ENCODE peak calls at places on chromosomes 12 and 14, in nine cellular contexts. N, K, B, J, I, M, P, U and F are unnamed samples.

GRCh38 chr14:101713641-101714349 is 47.7 kb upstream of the PPP2R5C start:
- DNase-seq in N (no peak), K (no peak), B (no peak), J (peak), I (no peak), M (no peak), P (no peak), U (no peak), F (no peak)

GRCh38 chr12:19031032-19031431 is 98.5 kb upstream of the PLEKHA5 start:
- DNase-seq in N (no peak), K (peak), B (no peak), J (no peak), I (peak), M (peak), P (no peak), U (peak), F (no peak)

GRCh38 chr14:65501328-65501727 is 88.8 kb downstream of the FUT8 start:
- DNase-seq in N (no peak), K (no peak), B (no peak), J (no peak), I (peak), M (no peak), P (no peak), U (no peak), F (no peak)

GRCh38 chr14:58501214-58501816 is 73.8 kb downstream of the KIAA0586 start:
- DNase-seq in N (peak), K (peak), B (peak), J (no peak), I (peak), M (peak), P (peak), U (peak), F (no peak)

GRCh38 chr12:58069268-58069967 is 128.1 kb downstream of the ATP23 start:
- DNase-seq in N (no peak), K (peak), B (no peak), J (no peak), I (peak), M (no peak), P (peak), U (peak), F (no peak)

GRCh38 chr14:60648169-60648933 is 926 bp downstream of the SIX1 start:
- DNase-seq in N (no peak), K (no peak), B (no peak), J (no peak), I (peak), M (no peak), P (peak), U (peak), F (no peak)

GRCh38 chr14:53180272-53181221 is 27.4 kb upstream of the DDHD1 start:
- DNase-seq in N (no peak), K (peak), B (no peak), J (no peak), I (peak), M (peak), P (peak), U (peak), F (no peak)

GRCh38 chr14:73764881-73765280 is 50.7 kb upstream of the PNMA1 start:
- DNase-seq in N (no peak), K (no peak), B (no peak), J (no peak), I (no peak), M (no peak), P (peak), U (no peak), F (no peak)

GRCh38 chr12:117570608-117571007 is 209.2 kb upstream of the NOS1 start:
- DNase-seq in N (no peak), K (no peak), B (no peak), J (no peak), I (no peak), M (no peak), P (no peak), U (no peak), F (no peak)

GRCh38 chr14:78835052-78835451 is 664.9 kb downstream of the NRXN3 start:
- DNase-seq in N (no peak), K (no peak), B (no peak), J (no peak), I (no peak), M (no peak), P (peak), U (no peak), F (no peak)

GRCh38 chr12:13610280-13610679 is 371.1 kb downstream of the GRIN2B start:
- DNase-seq in N (no peak), K (no peak), B (no peak), J (no peak), I (no peak), M (no peak), P (no peak), U (no peak), F (no peak)

GRCh38 chr14:26995301-26995700 is 397.5 kb upstream of the NOVA1 start:
- DNase-seq in N (no peak), K (no peak), B (no peak), J (no peak), I (no peak), M (no peak), P (no peak), U (no peak), F (no peak)

GRCh38 chr12:102756564-102756963 is 160.5 kb downstream of the PAH start:
- DNase-seq in N (no peak), K (no peak), B (no peak), J (no peak), I (no peak), M (no peak), P (no peak), U (no peak), F (no peak)

GRCh38 chr12:120265483-120266179 is at the start of gene PXN:
- DNase-seq in N (peak), K (peak), B (peak), J (peak), I (peak), M (peak), P (peak), U (peak), F (peak)

GRCh38 chr12:34401659-34402227 is 379.4 kb downstream of the ALG10 start:
- DNase-seq in N (no peak), K (no peak), B (no peak), J (peak), I (no peak), M (no peak), P (no peak), U (no peak), F (no peak)

GRCh38 chr12:53492188-53492587 is 7.1 kb downstream of the MAP3K12 start:
- DNase-seq in N (no peak), K (no peak), B (no peak), J (no peak), I (no peak), M (no peak), P (peak), U (no peak), F (no peak)

GRCh38 chr12:27516625-27517024 is 7.4 kb upstream of the PPFIBP1 start:
- DNase-seq in N (no peak), K (no peak), B (no peak), J (no peak), I (no peak), M (no peak), P (no peak), U (no peak), F (no peak)

GRCh38 chr12:24191117-24191516 is 241.6 kb upstream of the SOX5 start:
- DNase-seq in N (no peak), K (no peak), B (no peak), J (no peak), I (no peak), M (no peak), P (no peak), U (no peak), F (no peak)

GRCh38 chr12:15996254-15996653 is 85.1 kb downstream of the DERA start:
- DNase-seq in N (no peak), K (peak), B (no peak), J (no peak), I (peak), M (peak), P (no peak), U (no peak), F (no peak)

GRCh38 chr12:96431067-96431466 is 30.8 kb upstream of the CDK17 start:
- DNase-seq in N (no peak), K (no peak), B (no peak), J (no peak), I (peak), M (no peak), P (peak), U (no peak), F (no peak)

GRCh38 chr12:113208041-113208934 is 13.0 kb upstream of the TPCN1 start:
- DNase-seq in N (no peak), K (peak), B (peak), J (peak), I (no peak), M (peak), P (no peak), U (no peak), F (no peak)

GRCh38 chr12:130715150-130715995 is 726 bp downstream of the RIMBP2 start:
- DNase-seq in N (no peak), K (no peak), B (no peak), J (no peak), I (no peak), M (no peak), P (peak), U (no peak), F (no peak)

GRCh38 chr12:88816201-88816600 is 235.9 kb upstream of the KITLG start:
- DNase-seq in N (no peak), K (no peak), B (no peak), J (no peak), I (no peak), M (no peak), P (no peak), U (no peak), F (no peak)

GRCh38 chr12:105523164-105524057 is 192.9 kb downstream of the C12orf75 start:
- DNase-seq in N (no peak), K (peak), B (no peak), J (no peak), I (peak), M (peak), P (peak), U (peak), F (no peak)

GRCh38 chr14:21965042-21965441 is 291.4 kb upstream of the OR4E1 start:
- DNase-seq in N (no peak), K (no peak), B (peak), J (peak), I (no peak), M (no peak), P (no peak), U (no peak), F (no peak)

GRCh38 chr12:14193623-14194022 is 171.9 kb upstream of the ATF7IP start:
- DNase-seq in N (no peak), K (no peak), B (no peak), J (no peak), I (no peak), M (no peak), P (peak), U (no peak), F (no peak)

GRCh38 chr12:25557830-25558436 is 4.8 kb upstream of the LMNTD1 start:
- DNase-seq in N (peak), K (peak), B (no peak), J (no peak), I (peak), M (peak), P (peak), U (peak), F (peak)

GRCh38 chr12:57280234-57281062 is 29.5 kb upstream of the STAC3 start:
- DNase-seq in N (no peak), K (peak), B (peak), J (peak), I (peak), M (peak), P (peak), U (peak), F (no peak)

GRCh38 chr12:20144341-20144740 is 224.0 kb upstream of the PDE3A start:
- DNase-seq in N (no peak), K (no peak), B (no peak), J (no peak), I (no peak), M (no peak), P (no peak), U (no peak), F (no peak)